ENCODE peak calls at places on chromosomes 7 and 10, in six cellular contexts. One of them, this sample, is unnamed.

GRCh38 chr7:100016209-100016901 is 959 bp downstream of the ZKSCAN1 start:
- DNase-seq in PC-3: no peak
- DNase-seq in hepatocyte: peak; percentile 24
- DNase-seq in esophagus muscularis mucosa: no peak
- DNase-seq in ovary: peak; percentile 3
- DNase-seq in stomach: no peak
- DNase-seq in this sample: no peak

GRCh38 chr7:70353310-70353947 is 755.2 kb downstream of the AUTS2 start:
- DNase-seq in PC-3: no peak
- DNase-seq in hepatocyte: no peak
- DNase-seq in esophagus muscularis mucosa: no peak
- DNase-seq in ovary: no peak
- DNase-seq in stomach: no peak
- DNase-seq in this sample: no peak

GRCh38 chr10:15200626-15201025 is 32.1 kb upstream of the NMT2 start:
- DNase-seq in PC-3: peak; percentile 89
- DNase-seq in hepatocyte: peak; percentile 34
- DNase-seq in esophagus muscularis mucosa: no peak
- DNase-seq in ovary: no peak
- DNase-seq in stomach: no peak
- DNase-seq in this sample: no peak

GRCh38 chr7:35906191-35906908 is 105.5 kb downstream of the SEPTIN7 start:
- DNase-seq in PC-3: peak; percentile 81
- DNase-seq in hepatocyte: peak; percentile 83
- DNase-seq in esophagus muscularis mucosa: no peak
- DNase-seq in ovary: no peak
- DNase-seq in stomach: peak; percentile 44
- DNase-seq in this sample: peak; percentile 63

GRCh38 chr7:116708248-116708647 is 36.3 kb downstream of the MET start:
- DNase-seq in PC-3: no peak
- DNase-seq in hepatocyte: no peak
- DNase-seq in esophagus muscularis mucosa: no peak
- DNase-seq in ovary: no peak
- DNase-seq in stomach: no peak
- DNase-seq in this sample: no peak

GRCh38 chr10:61390841-61391240 is 62.3 kb downstream of the TMEM26 start:
- DNase-seq in PC-3: no peak
- DNase-seq in hepatocyte: no peak
- DNase-seq in esophagus muscularis mucosa: no peak
- DNase-seq in ovary: no peak
- DNase-seq in stomach: no peak
- DNase-seq in this sample: no peak

GRCh38 chr7:21912305-21912704 is 33.4 kb downstream of the CDCA7L start:
- DNase-seq in PC-3: no peak
- DNase-seq in hepatocyte: no peak
- DNase-seq in esophagus muscularis mucosa: no peak
- DNase-seq in ovary: peak; percentile 59
- DNase-seq in stomach: no peak
- DNase-seq in this sample: no peak

GRCh38 chr10:103533827-103534226 is 40.3 kb downstream of the NEURL1 start:
- DNase-seq in PC-3: no peak
- DNase-seq in hepatocyte: no peak
- DNase-seq in esophagus muscularis mucosa: no peak
- DNase-seq in ovary: no peak
- DNase-seq in stomach: peak; percentile 15
- DNase-seq in this sample: no peak

GRCh38 chr7:41885748-41886147 is 182.9 kb upstream of the INHBA start:
- DNase-seq in PC-3: no peak
- DNase-seq in hepatocyte: no peak
- DNase-seq in esophagus muscularis mucosa: no peak
- DNase-seq in ovary: no peak
- DNase-seq in stomach: no peak
- DNase-seq in this sample: no peak

GRCh38 chr7:30028749-30029635 is 780 bp downstream of the PLEKHA8 start:
- DNase-seq in PC-3: peak; percentile 32
- DNase-seq in hepatocyte: peak; percentile 55
- DNase-seq in esophagus muscularis mucosa: no peak
- DNase-seq in ovary: no peak
- DNase-seq in stomach: no peak
- DNase-seq in this sample: peak; percentile 61

GRCh38 chr10:43255644-43256431 is 11.0 kb downstream of the RASGEF1A start:
- DNase-seq in PC-3: peak; percentile 48
- DNase-seq in hepatocyte: peak; percentile 41
- DNase-seq in esophagus muscularis mucosa: peak; percentile 89
- DNase-seq in ovary: peak; percentile 17
- DNase-seq in stomach: peak; percentile 27
- DNase-seq in this sample: no peak

GRCh38 chr10:86440874-86441838 is 74.6 kb upstream of the GRID1 start:
- DNase-seq in PC-3: peak; percentile 28
- DNase-seq in hepatocyte: peak; percentile 52
- DNase-seq in esophagus muscularis mucosa: no peak
- DNase-seq in ovary: no peak
- DNase-seq in stomach: no peak
- DNase-seq in this sample: no peak

GRCh38 chr7:7978860-7979259 is 10.3 kb downstream of the GLCCI1 start:
- DNase-seq in PC-3: no peak
- DNase-seq in hepatocyte: no peak
- DNase-seq in esophagus muscularis mucosa: no peak
- DNase-seq in ovary: no peak
- DNase-seq in stomach: no peak
- DNase-seq in this sample: no peak

GRCh38 chr10:85623758-85624157 is 742.8 kb downstream of the GRID1 start:
- DNase-seq in PC-3: no peak
- DNase-seq in hepatocyte: no peak
- DNase-seq in esophagus muscularis mucosa: no peak
- DNase-seq in ovary: no peak
- DNase-seq in stomach: no peak
- DNase-seq in this sample: peak; percentile 16

GRCh38 chr10:33790506-33791283 is 456.2 kb upstream of the NRP1 start:
- DNase-seq in PC-3: no peak
- DNase-seq in hepatocyte: no peak
- DNase-seq in esophagus muscularis mucosa: no peak
- DNase-seq in ovary: no peak
- DNase-seq in stomach: no peak
- DNase-seq in this sample: no peak

GRCh38 chr7:81743665-81744064 is 26.2 kb downstream of the HGF start:
- DNase-seq in PC-3: no peak
- DNase-seq in hepatocyte: no peak
- DNase-seq in esophagus muscularis mucosa: no peak
- DNase-seq in ovary: no peak
- DNase-seq in stomach: no peak
- DNase-seq in this sample: no peak

GRCh38 chr10:44928462-44928861 is 17.3 kb downstream of the TMEM72 start:
- DNase-seq in PC-3: no peak
- DNase-seq in hepatocyte: no peak
- DNase-seq in esophagus muscularis mucosa: no peak
- DNase-seq in ovary: no peak
- DNase-seq in stomach: no peak
- DNase-seq in this sample: no peak

GRCh38 chr7:104175336-104175984 is 32.4 kb downstream of the ORC5 start:
- DNase-seq in PC-3: no peak
- DNase-seq in hepatocyte: no peak
- DNase-seq in esophagus muscularis mucosa: no peak
- DNase-seq in ovary: no peak
- DNase-seq in stomach: no peak
- DNase-seq in this sample: no peak

GRCh38 chr10:103855424-103855823 is at the start of gene SH3PXD2A:
- DNase-seq in PC-3: peak; percentile 38
- DNase-seq in hepatocyte: peak; percentile 83
- DNase-seq in esophagus muscularis mucosa: no peak
- DNase-seq in ovary: peak; percentile 74
- DNase-seq in stomach: no peak
- DNase-seq in this sample: no peak

GRCh38 chr7:155680864-155681263 is 36.4 kb downstream of the RBM33 start:
- DNase-seq in PC-3: no peak
- DNase-seq in hepatocyte: no peak
- DNase-seq in esophagus muscularis mucosa: no peak
- DNase-seq in ovary: no peak
- DNase-seq in stomach: no peak
- DNase-seq in this sample: no peak

GRCh38 chr10:130498934-130499333 is 362.7 kb downstream of the GLRX3 start:
- DNase-seq in PC-3: no peak
- DNase-seq in hepatocyte: no peak
- DNase-seq in esophagus muscularis mucosa: no peak
- DNase-seq in ovary: no peak
- DNase-seq in stomach: peak; percentile 17
- DNase-seq in this sample: no peak

GRCh38 chr7:107917770-107918651 is 27.0 kb downstream of the DLD start:
- DNase-seq in PC-3: no peak
- DNase-seq in hepatocyte: no peak
- DNase-seq in esophagus muscularis mucosa: no peak
- DNase-seq in ovary: no peak
- DNase-seq in stomach: no peak
- DNase-seq in this sample: no peak

GRCh38 chr10:132158122-132158741 is 28.5 kb upstream of the DPYSL4 start:
- DNase-seq in PC-3: no peak
- DNase-seq in hepatocyte: no peak
- DNase-seq in esophagus muscularis mucosa: no peak
- DNase-seq in ovary: peak; percentile 6
- DNase-seq in stomach: no peak
- DNase-seq in this sample: no peak

GRCh38 chr7:1040790-1041189 is 3.6 kb upstream of the GPR146 start:
- DNase-seq in PC-3: no peak
- DNase-seq in hepatocyte: peak; percentile 74
- DNase-seq in esophagus muscularis mucosa: no peak
- DNase-seq in ovary: peak; percentile 88
- DNase-seq in stomach: no peak
- DNase-seq in this sample: no peak

GRCh38 chr7:42315096-42315495 is 78.1 kb upstream of the GLI3 start:
- DNase-seq in PC-3: no peak
- DNase-seq in hepatocyte: no peak
- DNase-seq in esophagus muscularis mucosa: no peak
- DNase-seq in ovary: no peak
- DNase-seq in stomach: no peak
- DNase-seq in this sample: no peak

GRCh38 chr7:30708412-30708811 is 26.2 kb upstream of the CRHR2 start:
- DNase-seq in PC-3: no peak
- DNase-seq in hepatocyte: no peak
- DNase-seq in esophagus muscularis mucosa: no peak
- DNase-seq in ovary: no peak
- DNase-seq in stomach: no peak
- DNase-seq in this sample: no peak

GRCh38 chr7:324011-324410 is 34.0 kb downstream of the FOXL3 start:
- DNase-seq in PC-3: no peak
- DNase-seq in hepatocyte: no peak
- DNase-seq in esophagus muscularis mucosa: no peak
- DNase-seq in ovary: no peak
- DNase-seq in stomach: no peak
- DNase-seq in this sample: no peak

GRCh38 chr10:30432631-30433285 is 1.2 kb upstream of the MAP3K8 start:
- DNase-seq in PC-3: no peak
- DNase-seq in hepatocyte: no peak
- DNase-seq in esophagus muscularis mucosa: no peak
- DNase-seq in ovary: peak; percentile 56
- DNase-seq in stomach: no peak
- DNase-seq in this sample: peak; percentile 58
- H3K4me1 ChIP-seq in PC-3: peaks cover 33% of the 10 kb centered on the region
- H3K4me1 ChIP-seq in hepatocyte: peaks cover 23% of the 10 kb centered on the region
- H3K4me1 ChIP-seq in esophagus muscularis mucosa: peaks cover 46% of the 10 kb centered on the region
- H3K4me1 ChIP-seq in ovary: peaks cover 6% of the 10 kb centered on the region
- H3K4me1 ChIP-seq in stomach: peaks cover 58% of the 10 kb centered on the region
- H3K4me1 ChIP-seq in this sample: no peaks in the 10 kb centered on the region

GRCh38 chr10:37700886-37701780 is 156.3 kb downstream of the ZNF248 start:
- DNase-seq in PC-3: no peak
- DNase-seq in hepatocyte: no peak
- DNase-seq in esophagus muscularis mucosa: no peak
- DNase-seq in ovary: peak; percentile 23
- DNase-seq in stomach: no peak
- DNase-seq in this sample: no peak
- H3K9me3 ChIP-seq in PC-3: no peaks in the 10 kb centered on the region
- H3K9me3 ChIP-seq in hepatocyte: no peaks in the 10 kb centered on the region
- H3K9me3 ChIP-seq in esophagus muscularis mucosa: no peaks in the 10 kb centered on the region
- H3K9me3 ChIP-seq in ovary: no peaks in the 10 kb centered on the region
- H3K9me3 ChIP-seq in stomach: no peaks in the 10 kb centered on the region
- H3K9me3 ChIP-seq in this sample: no peaks in the 10 kb centered on the region

DNA sequence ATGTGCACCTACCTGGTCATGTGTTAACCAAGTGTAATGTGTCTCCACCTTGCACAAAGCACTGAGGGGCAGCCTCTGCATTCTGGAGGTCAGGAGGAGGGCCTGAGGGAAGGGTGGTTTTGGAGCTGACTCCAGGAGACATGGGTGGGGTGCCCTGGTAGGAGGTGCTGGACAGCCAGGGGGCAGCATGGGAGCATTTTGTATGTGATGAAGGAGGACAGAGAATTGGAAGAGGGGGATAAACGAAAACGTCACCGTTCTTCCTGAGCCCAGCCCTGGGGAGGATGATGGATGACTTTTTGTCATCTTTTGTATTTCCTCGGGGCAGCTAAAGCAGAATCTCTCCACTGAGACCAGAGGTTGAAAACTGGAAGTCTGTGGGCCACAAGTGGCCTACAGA is 242.3 kb downstream of the VTI1A start:
- DNase-seq in PC-3: peak; percentile 15
- DNase-seq in hepatocyte: peak; percentile 27
- DNase-seq in esophagus muscularis mucosa: no peak
- DNase-seq in ovary: peak; percentile 46
- DNase-seq in stomach: no peak
- DNase-seq in this sample: no peak
- TF ChIP-seq CTCF in PC-3: peak; percentile 51
- TF ChIP-seq CTCF in hepatocyte: peak; percentile 35
- TF ChIP-seq CTCF in esophagus muscularis mucosa: peak; percentile 24
- TF ChIP-seq CTCF in ovary: no peak
- TF ChIP-seq CTCF in stomach: peak; percentile 27
- TF ChIP-seq CTCF in this sample: peak; percentile 56

GRCh38 chr10:79084972-79085597 is 16.3 kb downstream of the ZMIZ1 start:
- DNase-seq in PC-3: no peak
- DNase-seq in hepatocyte: no peak
- DNase-seq in esophagus muscularis mucosa: no peak
- DNase-seq in ovary: no peak
- DNase-seq in stomach: no peak
- DNase-seq in this sample: no peak

GRCh38 chr10:79082035-79082373 is 13.2 kb downstream of the ZMIZ1 start:
- DNase-seq in PC-3: no peak
- DNase-seq in hepatocyte: no peak
- DNase-seq in esophagus muscularis mucosa: no peak
- DNase-seq in ovary: no peak
- DNase-seq in stomach: no peak
- DNase-seq in this sample: no peak

GRCh38 chr10:79086822-79087221 is 18.1 kb downstream of the ZMIZ1 start:
- DNase-seq in PC-3: no peak
- DNase-seq in hepatocyte: no peak
- DNase-seq in esophagus muscularis mucosa: no peak
- DNase-seq in ovary: no peak
- DNase-seq in stomach: no peak
- DNase-seq in this sample: no peak

GRCh38 chr10:79082631-79083581 is 14.1 kb downstream of the ZMIZ1 start:
- DNase-seq in PC-3: peak; percentile 51
- DNase-seq in hepatocyte: no peak
- DNase-seq in esophagus muscularis mucosa: no peak
- DNase-seq in ovary: no peak
- DNase-seq in stomach: no peak
- DNase-seq in this sample: no peak

GRCh38 chr10:79084012-79084971 is 15.5 kb downstream of the ZMIZ1 start:
- DNase-seq in PC-3: peak; percentile 77
- DNase-seq in hepatocyte: peak; percentile 82
- DNase-seq in esophagus muscularis mucosa: peak; percentile 99
- DNase-seq in ovary: peak; percentile 97
- DNase-seq in stomach: peak; percentile 93
- DNase-seq in this sample: peak; percentile 98
- H3K4me1 ChIP-seq in PC-3: peaks cover 43% of the 10 kb centered on the region
- H3K4me1 ChIP-seq in hepatocyte: peaks cover 55% of the 10 kb centered on the region
- H3K4me1 ChIP-seq in esophagus muscularis mucosa: peaks cover 99% of the 10 kb centered on the region
- H3K4me1 ChIP-seq in ovary: peaks cover 61% of the 10 kb centered on the region
- H3K4me1 ChIP-seq in stomach: peaks cover 100% of the 10 kb centered on the region
- H3K4me1 ChIP-seq in this sample: no peaks in the 10 kb centered on the region